ENCODE peak calls at places on chromosomes 5 and 9, in five cellular contexts. F is H9, B is amniotic stem cell, N is activated T-cell treated with anti-CD3 and anti-CD28 coated beads for 1 hour, S is pons. M is an unnamed sample.

GRCh38 chr5:177537389-177538361 is 16.7 kb downstream of the FAM193B start:
- DNase-seq in F (no peak), B (peak; percentile 61), N (no peak), S (no peak), M (no peak)

GRCh38 chr9:129635099-129635803 is 6.7 kb downstream of the ASB6 start:
- DNase-seq in F (no peak), B (no peak), N (no peak), S (no peak), M (no peak)

GRCh38 chr9:127844821-127845359 is 9.6 kb downstream of the ENG start:
- DNase-seq in F (peak; percentile 64), B (no peak), N (no peak), S (no peak), M (no peak)

GRCh38 chr5:145666591-145666990 is 168.6 kb downstream of the PRELID2 start:
- DNase-seq in F (no peak), B (no peak), N (no peak), S (no peak), M (no peak)

GRCh38 chr9:109001275-109001676 is 12.0 kb downstream of the CTNNAL1 start:
- DNase-seq in F (no peak), B (no peak), N (no peak), S (no peak), M (no peak)

GRCh38 chr5:65791721-65792698 is 70.0 kb downstream of the NLN start:
- DNase-seq in F (no peak), B (no peak), N (no peak), S (peak; percentile 85), M (no peak)

GRCh38 chr5:149586708-149587318 is 5.5 kb downstream of the ARHGEF37 start:
- DNase-seq in F (no peak), B (no peak), N (no peak), S (no peak), M (no peak)

GRCh38 chr5:76283670-76284069 is 119.4 kb upstream of the IQGAP2 start:
- DNase-seq in F (no peak), B (no peak), N (no peak), S (no peak), M (no peak)

GRCh38 chr5:53578854-53579253 is 18.4 kb downstream of the NDUFS4 start:
- DNase-seq in F (no peak), B (no peak), N (no peak), S (no peak), M (no peak)

GRCh38 chr5:157994906-157995519 is 136.1 kb upstream of the CLINT1 start:
- DNase-seq in F (peak; percentile 90), B (peak; percentile 63), N (peak; percentile 25), S (peak; percentile 64), M (peak; percentile 61)

GRCh38 chr9:84990416-84990815 is 320.9 kb downstream of the NTRK2 start:
- DNase-seq in F (no peak), B (no peak), N (no peak), S (peak; percentile 82), M (peak; percentile 95)

GRCh38 chr5:177473461-177473991 is at the start of gene DBN1:
- DNase-seq in F (peak; percentile 71), B (no peak), N (no peak), S (no peak), M (no peak)

GRCh38 chr5:172533058-172533398 is 78.7 kb upstream of the SH3PXD2B start:
- DNase-seq in F (peak; percentile 24), B (no peak), N (no peak), S (no peak), M (no peak)

GRCh38 chr5:180315762-180316212 is 23.9 kb upstream of the MAPK9 start:
- DNase-seq in F (peak; percentile 74), B (no peak), N (peak; percentile 72), S (peak; percentile 50), M (no peak)

GRCh38 chr9:114953917-114954316 is 23.5 kb upstream of the TNFSF8 start:
- DNase-seq in F (no peak), B (no peak), N (no peak), S (peak; percentile 72), M (peak; percentile 4)

GRCh38 chr5:57025961-57026360 is 74.0 kb upstream of the MIER3 start:
- DNase-seq in F (no peak), B (no peak), N (no peak), S (no peak), M (no peak)

GRCh38 chr5:99077254-99077640 is 148.4 kb upstream of the CHD1 start:
- DNase-seq in F (no peak), B (no peak), N (no peak), S (no peak), M (no peak)

GRCh38 chr5:1668141-1668721 is 131.4 kb downstream of the MRPL36 start:
- DNase-seq in F (peak; percentile 52), B (no peak), N (no peak), S (no peak), M (no peak)

GRCh38 chr9:106535439-106535838 is 327.5 kb upstream of the ZNF462 start:
- DNase-seq in F (peak; percentile 28), B (no peak), N (no peak), S (peak; percentile 8), M (no peak)

GRCh38 chr5:23466401-23466886 is 41.0 kb upstream of the PRDM9 start:
- DNase-seq in F (no peak), B (no peak), N (no peak), S (no peak), M (no peak)

GRCh38 chr5:78537821-78538220 is 110.8 kb downstream of the LHFPL2 start:
- DNase-seq in F (no peak), B (no peak), N (no peak), S (peak; percentile 88), M (no peak)

GRCh38 chr5:67773439-67773988 is 442.0 kb upstream of the PIK3R1 start:
- DNase-seq in F (no peak), B (no peak), N (no peak), S (peak; percentile 96), M (peak; percentile 91)

GRCh38 chr5:51518607-51519006 is 135.4 kb downstream of the ISL1 start:
- DNase-seq in F (no peak), B (no peak), N (no peak), S (no peak), M (no peak)

GRCh38 chr5:177327539-177328522 is 16.1 kb upstream of the MXD3 start:
- DNase-seq in F (peak; percentile 30), B (no peak), N (no peak), S (no peak), M (no peak)

GRCh38 chr9:126471084-126471611 is 142.6 kb upstream of the LMX1B start:
- DNase-seq in F (no peak), B (peak; percentile 13), N (peak; percentile 41), S (peak; percentile 71), M (no peak)

GRCh38 chr9:22143799-22144198 is 134.7 kb upstream of the CDKN2B start:
- DNase-seq in F (no peak), B (no peak), N (no peak), S (no peak), M (no peak)

GRCh38 chr5:59583810-59584562 is 309.5 kb downstream of the PDE4D start:
- DNase-seq in F (no peak), B (no peak), N (no peak), S (no peak), M (no peak)

GRCh38 chr5:1014781-1015221 is 6.2 kb downstream of the NKD2 start:
- DNase-seq in F (no peak), B (no peak), N (no peak), S (no peak), M (no peak)

GRCh38 chr9:98900725-98901124 is 43.0 kb upstream of the COL15A1 start:
- DNase-seq in F (no peak), B (no peak), N (no peak), S (no peak), M (no peak)

GRCh38 chr5:1443145-1443543 is 2.1 kb downstream of the SLC6A3 start:
- DNase-seq in F (no peak), B (no peak), N (no peak), S (no peak), M (no peak)

GRCh38 chr5:172380992-172381643 is 73.2 kb downstream of the SH3PXD2B start:
- DNase-seq in F (no peak), B (no peak), N (no peak), S (peak; percentile 84), M (peak; percentile 83)

GRCh38 chr9:94870793-94871558 is 144.5 kb downstream of the AOPEP start:
- DNase-seq in F (no peak), B (no peak), N (no peak), S (no peak), M (no peak)

GRCh38 chr9:26159575-26160392 is 481.5 kb upstream of the TUSC1 start:
- DNase-seq in F (no peak), B (no peak), N (no peak), S (no peak), M (no peak)

GRCh38 chr9:92563701-92564100 is 27.9 kb upstream of the ECM2 start:
- DNase-seq in F (no peak), B (no peak), N (no peak), S (no peak), M (no peak)

GRCh38 chr5:132674671-132675506 is 1.1 kb downstream of the IL4 start:
- DNase-seq in F (no peak), B (peak; percentile 95), N (no peak), S (no peak), M (peak; percentile 27)

GRCh38 chr9:1612886-1613285 is 402.3 kb upstream of the SMARCA2 start:
- DNase-seq in F (no peak), B (no peak), N (no peak), S (no peak), M (no peak)